ENCODE peak calls at places on chromosomes 13 and 19, in five cellular contexts. Z is H9, L is neuronal stem cell, V is mesenchymal stem cell, E is H1. B is an unnamed sample.

GRCh38 chr19:31332096-31332495 is 17.1 kb downstream of the TSHZ3 start:
- DNase-seq in Z (no peak), L (no peak), V (peak), E (no peak), B (no peak)

GRCh38 chr19:46069841-46070341 is 29.1 kb upstream of the IGFL4 start:
- DNase-seq in Z (no peak), L (no peak), V (peak), E (no peak), B (peak)

GRCh38 chr13:66805657-66806056 is 424.5 kb downstream of the PCDH9 start:
- DNase-seq in Z (no peak), L (no peak), V (no peak), E (no peak), B (no peak)

GRCh38 chr19:45920458-45920857 is 5.9 kb upstream of the NANOS2 start:
- DNase-seq in Z (no peak), L (no peak), V (no peak), E (no peak), B (no peak)

GRCh38 chr19:13561461-13561860 is 55.2 kb upstream of the CACNA1A start:
- DNase-seq in Z (no peak), L (no peak), V (no peak), E (no peak), B (no peak)

GRCh38 chr19:34733266-34733825 is 697 bp upstream of the ZNF181 start:
- DNase-seq in Z (peak), L (no peak), V (no peak), E (peak), B (peak)

GRCh38 chr13:99085139-99085845 is 107.4 kb upstream of the DOCK9 start:
- DNase-seq in Z (peak), L (no peak), V (peak), E (no peak), B (peak)

GRCh38 chr19:2251577-2252480 is 2.7 kb downstream of the AMH start:
- DNase-seq in Z (no peak), L (no peak), V (no peak), E (no peak), B (no peak)

GRCh38 chr19:45171211-45171623 is 6.8 kb downstream of the TRAPPC6A start:
- DNase-seq in Z (no peak), L (no peak), V (no peak), E (no peak), B (no peak)

GRCh38 chr19:5035105-5035761 is 66.3 kb downstream of the KDM4B start:
- DNase-seq in Z (no peak), L (no peak), V (no peak), E (no peak), B (no peak)

GRCh38 chr13:44902793-44903192 is 86.5 kb downstream of the NUFIP1 start:
- DNase-seq in Z (no peak), L (no peak), V (no peak), E (no peak), B (no peak)

GRCh38 chr13:106566682-106567420 is 1.1 kb downstream of the ARGLU1 start:
- DNase-seq in Z (peak), L (no peak), V (peak), E (no peak), B (peak)

GRCh38 chr19:17283504-17283996 is 1.8 kb downstream of the ANKLE1 start:
- DNase-seq in Z (no peak), L (no peak), V (no peak), E (no peak), B (no peak)

GRCh38 chr19:11478167-11479089 is 2.4 kb downstream of the ELAVL3 start:
- DNase-seq in Z (no peak), L (no peak), V (no peak), E (no peak), B (no peak)

GRCh38 chr19:6532244-6532999 is 1.6 kb downstream of the TNFSF9 start:
- DNase-seq in Z (no peak), L (no peak), V (no peak), E (no peak), B (no peak)

GRCh38 chr19:29711584-29712132 is 3.4 kb downstream of the C19orf12 start:
- DNase-seq in Z (no peak), L (no peak), V (no peak), E (no peak), B (no peak)

GRCh38 chr13:97142452-97142851 is 79.7 kb upstream of the MBNL2 start:
- DNase-seq in Z (peak), L (no peak), V (peak), E (no peak), B (peak)

GRCh38 chr13:45205124-45205523 is 4.3 kb upstream of the KCTD4 start:
- DNase-seq in Z (no peak), L (no peak), V (no peak), E (no peak), B (no peak)

GRCh38 chr19:13887529-13887928 is 10.6 kb downstream of the NANOS3 start:
- DNase-seq in Z (no peak), L (no peak), V (peak), E (no peak), B (no peak)

GRCh38 chr19:48348737-48349136 is 15.0 kb downstream of the TMEM143 start:
- DNase-seq in Z (no peak), L (no peak), V (no peak), E (no peak), B (no peak)

GRCh38 chr19:17296278-17296677 is 6.9 kb downstream of the ABHD8 start:
- DNase-seq in Z (no peak), L (no peak), V (peak), E (no peak), B (peak)

GRCh38 chr13:108154421-108154858 is 60.9 kb downstream of the LIG4 start:
- DNase-seq in Z (no peak), L (no peak), V (no peak), E (no peak), B (peak)

GRCh38 chr13:50396001-50396400 is 380.8 kb downstream of the KCNRG start:
- DNase-seq in Z (no peak), L (no peak), V (no peak), E (no peak), B (no peak)

GRCh38 chr19:4338441-4339350 is at the start of gene STAP2:
- DNase-seq in Z (peak), L (no peak), V (peak), E (no peak), B (peak)

GRCh38 chr13:77374786-77375185 is 47.9 kb upstream of the MYCBP2 start:
- DNase-seq in Z (no peak), L (no peak), V (no peak), E (no peak), B (no peak)

GRCh38 chr13:24692541-24692940 is 12.3 kb downstream of the ATP12A start:
- DNase-seq in Z (no peak), L (no peak), V (peak), E (no peak), B (no peak)

GRCh38 chr13:61833228-61833627 is 417.6 kb upstream of the PCDH20 start:
- DNase-seq in Z (no peak), L (no peak), V (no peak), E (no peak), B (no peak)
- H2BK5ac ChIP-seq in Z (no peak), L (no peak), V (no peak), E (no peak), B (no peak)

GRCh38 chr19:53917356-53917755 is 8.3 kb downstream of the CACNG7 start:
- DNase-seq in Z (no peak), L (no peak), V (no peak), E (no peak), B (no peak)

GRCh38 chr19:53910170-53910518 is 1.1 kb downstream of the CACNG7 start:
- DNase-seq in Z (peak), L (peak), V (no peak), E (no peak), B (no peak)

GRCh38 chr19:53916004-53916403 is 6.9 kb downstream of the CACNG7 start:
- DNase-seq in Z (no peak), L (no peak), V (no peak), E (no peak), B (no peak)

GRCh38 chr19:53912653-53913052 is 3.6 kb downstream of the CACNG7 start:
- DNase-seq in Z (peak), L (no peak), V (no peak), E (no peak), B (no peak)

GRCh38 chr19:53915000-53915399 is 5.9 kb downstream of the CACNG7 start:
- DNase-seq in Z (peak), L (no peak), V (no peak), E (no peak), B (no peak)
- H2BK12ac ChIP-seq in Z (no peak), L (no peak), V (no peak), E (no peak), B (no peak)

GRCh38 chr13:33721719-33722118 is 96.2 kb upstream of the RFC3 start:
- DNase-seq in Z (no peak), L (no peak), V (peak), E (no peak), B (peak)

GRCh38 chr13:33722216-33722900 is 95.6 kb upstream of the RFC3 start:
- DNase-seq in Z (no peak), L (no peak), V (peak), E (no peak), B (no peak)

GRCh38 chr13:33723365-33723764 is 94.6 kb upstream of the RFC3 start:
- DNase-seq in Z (no peak), L (no peak), V (peak), E (no peak), B (no peak)

DNA sequence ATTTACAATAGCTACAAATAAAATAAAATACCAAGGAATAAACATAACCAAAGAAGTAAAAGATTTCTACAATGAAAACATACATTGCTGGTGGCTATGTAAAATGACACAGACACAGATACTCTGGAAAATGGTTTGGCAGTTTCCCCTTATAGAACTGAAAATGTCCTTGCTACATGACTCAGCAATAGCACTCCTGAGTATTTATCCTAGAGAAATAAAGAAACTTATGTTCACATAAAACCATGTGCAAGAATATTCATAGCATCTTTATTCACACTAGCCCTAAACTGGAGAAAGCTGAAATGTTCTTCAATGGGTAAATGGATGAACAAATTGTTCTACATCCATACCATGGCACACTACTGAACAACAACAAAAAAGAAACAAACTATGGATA is 100.2 kb upstream of the RFC3 start:
- DNase-seq in Z (no peak), L (no peak), V (no peak), E (no peak), B (no peak)
- H2BK5ac ChIP-seq in Z (no peak), L (no peak), V (no peak), E (no peak), B (no peak)

GRCh38 chr19:28345811-28346210 is 867.1 kb downstream of the UQCRFS1 start:
- DNase-seq in Z (no peak), L (no peak), V (no peak), E (no peak), B (no peak)
- H2BK12ac ChIP-seq in Z (no peak), L (no peak), V (no peak), E (no peak), B (no peak)

GRCh38 chr13:79986890-79987289 is 354.0 kb downstream of the SPRY2 start:
- DNase-seq in Z (no peak), L (no peak), V (no peak), E (no peak), B (no peak)
- H2BK5ac ChIP-seq in Z (no peak), L (no peak), V (no peak), E (no peak), B (no peak)

DNA sequence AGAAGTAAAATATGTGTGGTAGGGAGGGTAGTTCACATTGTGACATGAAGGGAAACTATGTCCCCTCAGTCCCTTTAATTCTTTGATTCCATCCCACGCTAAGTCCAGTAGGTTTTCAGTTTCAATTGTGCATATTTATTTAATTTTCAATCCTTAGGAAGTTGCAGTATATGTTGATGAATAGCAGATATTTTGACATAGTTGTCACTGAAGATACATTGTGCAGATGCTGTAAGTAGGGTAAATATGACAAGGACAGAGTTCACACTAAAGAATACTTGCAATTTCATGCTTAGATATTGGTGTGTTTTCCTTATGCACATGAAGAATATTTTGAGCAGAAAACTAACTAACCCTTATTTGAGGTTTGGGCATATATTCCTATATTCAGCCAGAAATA is 595.4 kb upstream of the MIR17HG start:
- DNase-seq in Z (no peak), L (no peak), V (no peak), E (no peak), B (no peak)
- H2BK12ac ChIP-seq in Z (no peak), L (no peak), V (no peak), E (no peak), B (no peak)

DNA sequence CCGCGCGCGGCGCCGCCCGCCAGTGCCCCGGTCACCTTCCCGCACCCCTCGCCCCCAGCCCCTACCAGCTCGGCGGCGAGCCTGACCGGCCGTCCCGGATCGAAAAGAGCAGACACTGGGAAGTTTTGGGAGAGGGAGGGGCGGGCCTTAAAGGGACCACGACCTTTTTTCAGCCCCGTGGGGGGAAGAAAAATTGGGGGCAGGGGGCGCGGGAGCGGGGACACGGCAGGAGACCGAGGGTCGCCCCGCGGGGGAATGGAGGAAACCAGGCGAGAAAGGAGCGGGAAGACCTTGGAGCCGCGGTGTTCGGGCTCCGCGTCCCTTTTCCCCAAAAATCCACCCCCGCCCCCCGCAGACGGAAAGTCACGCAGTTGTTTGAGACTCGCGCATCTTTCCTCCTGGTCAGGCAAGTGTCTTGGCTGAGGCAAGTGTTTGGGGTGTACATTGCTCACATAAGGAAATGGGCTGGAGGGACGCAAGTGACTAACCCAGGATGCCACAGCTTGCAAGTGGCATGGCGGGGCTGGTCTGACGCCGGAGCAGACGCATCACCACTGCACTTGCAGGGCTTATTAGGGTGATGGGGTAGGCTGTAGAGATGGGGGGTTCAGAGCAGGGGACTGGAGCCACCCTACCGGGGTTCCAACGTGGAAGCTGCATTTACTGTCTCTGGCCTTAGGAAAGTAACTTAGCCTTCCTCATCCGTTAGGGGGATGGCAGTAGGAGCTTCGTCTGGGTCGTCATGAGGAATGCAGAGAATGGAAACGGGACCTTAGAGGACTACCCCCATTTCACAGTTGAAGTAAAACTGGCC is 2.7 kb upstream of the HNRNPL start:
- DNase-seq in Z (peak), L (no peak), V (peak), E (no peak), B (peak)
- H2BK5ac ChIP-seq in Z (no peak), L (peak), V (peak), E (peak), B (peak)

GRCh38 chr19:52190679-52191293 is 934 bp downstream of the PPP2R1A start:
- DNase-seq in Z (no peak), L (peak), V (peak), E (no peak), B (peak)
- H2BK12ac ChIP-seq in Z (no peak), L (no peak), V (no peak), E (no peak), B (no peak)